ENCODE peak calls at places on chromosome 14, in five cellular contexts. R is hippocampal formation, U is astrocyte, I is psoas muscle, O is midbrain. N is an unnamed sample.

GRCh38 chr14:61322011-61322798 is 826 bp downstream of the PRKCH start:
- DNase-seq in R (no peak), U (no peak), I (peak), O (no peak), N (peak)

GRCh38 chr14:23675337-23675736 is 39.2 kb downstream of the DHRS2 start:
- DNase-seq in R (no peak), U (no peak), I (no peak), O (no peak), N (no peak)

GRCh38 chr14:61498811-61499210 is 177.4 kb downstream of the PRKCH start:
- DNase-seq in R (no peak), U (no peak), I (no peak), O (no peak), N (no peak)

GRCh38 chr14:76252471-76252870 is 100.7 kb downstream of the GPATCH2L start:
- DNase-seq in R (no peak), U (no peak), I (no peak), O (no peak), N (no peak)

GRCh38 chr14:65286443-65286842 is 126.1 kb upstream of the FUT8 start:
- DNase-seq in R (no peak), U (no peak), I (no peak), O (peak), N (no peak)

GRCh38 chr14:52650774-52651173 is 44.6 kb downstream of the ERO1A start:
- DNase-seq in R (no peak), U (no peak), I (no peak), O (no peak), N (no peak)

GRCh38 chr14:55814873-55815272 is 234.9 kb downstream of the KTN1 start:
- DNase-seq in R (no peak), U (peak), I (no peak), O (no peak), N (no peak)

GRCh38 chr14:80805136-80805535 is 136.4 kb downstream of the CEP128 start:
- DNase-seq in R (no peak), U (peak), I (no peak), O (no peak), N (no peak)

GRCh38 chr14:58673722-58674121 is 36.0 kb downstream of the DACT1 start:
- DNase-seq in R (no peak), U (no peak), I (no peak), O (no peak), N (no peak)

GRCh38 chr14:104687601-104688504 is 1.6 kb upstream of the INF2 start:
- DNase-seq in R (no peak), U (peak), I (peak), O (no peak), N (peak)

GRCh38 chr14:89012272-89013097 is 188.0 kb downstream of the TTC8 start:
- DNase-seq in R (no peak), U (no peak), I (no peak), O (no peak), N (no peak)

GRCh38 chr14:49297102-49297501 is 289.1 kb downstream of the RPS29 start:
- DNase-seq in R (no peak), U (no peak), I (no peak), O (no peak), N (no peak)

GRCh38 chr14:32407170-32407569 is 78.1 kb downstream of the AKAP6 start:
- DNase-seq in R (peak), U (peak), I (no peak), O (peak), N (no peak)

GRCh38 chr14:24058260-24058950 is 6.6 kb downstream of the CARMIL3 start:
- DNase-seq in R (peak), U (peak), I (peak), O (peak), N (peak)

N was measured in sigmoid colon.